ENCODE peak calls at places on chromosome 2, in six cellular contexts. One of them, this sample, is unnamed.

GRCh38 chr2:86807462-86808275 is 17.0 kb upstream of the CD8A start:
- DNase-seq in HCT116: peak
- DNase-seq in BE2C: peak
- DNase-seq in BJ: no peak
- DNase-seq in HFF-Myc: peak
- DNase-seq in IMR-90: no peak
- DNase-seq in this sample: no peak

GRCh38 chr2:233116946-233117345 is 56.8 kb downstream of the INPP5D start:
- DNase-seq in BJ: no peak
- DNase-seq in IMR-90: no peak
- DNase-seq in BE2C: no peak
- DNase-seq in HFF-Myc: no peak
- DNase-seq in HCT116: no peak
- DNase-seq in this sample: no peak

GRCh38 chr2:217994776-217995274 is 8.0 kb downstream of the TNS1 start:
- DNase-seq in BE2C: no peak
- DNase-seq in HFF-Myc: no peak
- DNase-seq in HCT116: no peak
- DNase-seq in IMR-90: peak
- DNase-seq in BJ: peak
- DNase-seq in this sample: peak

GRCh38 chr2:69601179-69601612 is 42.3 kb downstream of the AAK1 start:
- DNase-seq in HCT116: peak
- DNase-seq in HFF-Myc: no peak
- DNase-seq in IMR-90: peak
- DNase-seq in BJ: peak
- DNase-seq in BE2C: peak
- DNase-seq in this sample: peak

GRCh38 chr2:152222975-152223638 is 47.5 kb upstream of the STAM2 start:
- DNase-seq in HFF-Myc: peak
- DNase-seq in HCT116: no peak
- DNase-seq in BE2C: peak
- DNase-seq in BJ: peak
- DNase-seq in IMR-90: peak
- DNase-seq in this sample: peak

GRCh38 chr2:88016948-88017779 is 817 bp upstream of the RNU2-63P start:
- DNase-seq in HFF-Myc: no peak
- DNase-seq in BE2C: no peak
- DNase-seq in BJ: no peak
- DNase-seq in HCT116: peak
- DNase-seq in IMR-90: no peak
- DNase-seq in this sample: no peak

GRCh38 chr2:3403587-3404334 is 24.3 kb downstream of the TRAPPC12 start:
- DNase-seq in BE2C: no peak
- DNase-seq in IMR-90: no peak
- DNase-seq in BJ: no peak
- DNase-seq in HFF-Myc: no peak
- DNase-seq in HCT116: no peak
- DNase-seq in this sample: no peak

GRCh38 chr2:105675841-105676240 is 68.9 kb upstream of the NCK2 start:
- DNase-seq in BJ: no peak
- DNase-seq in IMR-90: no peak
- DNase-seq in HFF-Myc: no peak
- DNase-seq in HCT116: no peak
- DNase-seq in BE2C: no peak
- DNase-seq in this sample: no peak

GRCh38 chr2:42492691-42493467 is 903 bp downstream of the KCNG3 start:
- DNase-seq in BJ: no peak
- DNase-seq in HCT116: no peak
- DNase-seq in BE2C: no peak
- DNase-seq in IMR-90: no peak
- DNase-seq in HFF-Myc: no peak
- DNase-seq in this sample: no peak

GRCh38 chr2:136112317-136112891 is 5.5 kb downstream of the CXCR4 start:
- DNase-seq in IMR-90: no peak
- DNase-seq in BE2C: no peak
- DNase-seq in BJ: no peak
- DNase-seq in HCT116: no peak
- DNase-seq in HFF-Myc: no peak
- DNase-seq in this sample: no peak

GRCh38 chr2:128381001-128381938 is 62.6 kb upstream of the HS6ST1 start:
- DNase-seq in BE2C: no peak
- DNase-seq in HFF-Myc: no peak
- DNase-seq in HCT116: no peak
- DNase-seq in IMR-90: no peak
- DNase-seq in BJ: no peak
- DNase-seq in this sample: no peak

GRCh38 chr2:163465440-163465839 is 270.4 kb downstream of the FIGN start:
- DNase-seq in BE2C: no peak
- DNase-seq in HCT116: no peak
- DNase-seq in BJ: no peak
- DNase-seq in HFF-Myc: no peak
- DNase-seq in IMR-90: peak
- DNase-seq in this sample: no peak

GRCh38 chr2:168997794-168998193 is 33.3 kb downstream of the ABCB11 start:
- DNase-seq in BJ: no peak
- DNase-seq in HCT116: no peak
- DNase-seq in BE2C: no peak
- DNase-seq in IMR-90: no peak
- DNase-seq in HFF-Myc: no peak
- DNase-seq in this sample: no peak

GRCh38 chr2:168997113-168997512 is 34.0 kb downstream of the ABCB11 start:
- DNase-seq in BE2C: no peak
- DNase-seq in HFF-Myc: no peak
- DNase-seq in BJ: no peak
- DNase-seq in IMR-90: no peak
- DNase-seq in HCT116: no peak
- DNase-seq in this sample: no peak

GRCh38 chr2:169001116-169001815 is 29.9 kb downstream of the ABCB11 start:
- DNase-seq in BE2C: no peak
- DNase-seq in HFF-Myc: no peak
- DNase-seq in BJ: no peak
- DNase-seq in HCT116: no peak
- DNase-seq in IMR-90: no peak
- DNase-seq in this sample: no peak

GRCh38 chr2:168999668-169000213 is 31.4 kb downstream of the ABCB11 start:
- DNase-seq in IMR-90: no peak
- DNase-seq in BJ: no peak
- DNase-seq in HFF-Myc: no peak
- DNase-seq in BE2C: no peak
- DNase-seq in HCT116: no peak
- DNase-seq in this sample: no peak

DNA sequence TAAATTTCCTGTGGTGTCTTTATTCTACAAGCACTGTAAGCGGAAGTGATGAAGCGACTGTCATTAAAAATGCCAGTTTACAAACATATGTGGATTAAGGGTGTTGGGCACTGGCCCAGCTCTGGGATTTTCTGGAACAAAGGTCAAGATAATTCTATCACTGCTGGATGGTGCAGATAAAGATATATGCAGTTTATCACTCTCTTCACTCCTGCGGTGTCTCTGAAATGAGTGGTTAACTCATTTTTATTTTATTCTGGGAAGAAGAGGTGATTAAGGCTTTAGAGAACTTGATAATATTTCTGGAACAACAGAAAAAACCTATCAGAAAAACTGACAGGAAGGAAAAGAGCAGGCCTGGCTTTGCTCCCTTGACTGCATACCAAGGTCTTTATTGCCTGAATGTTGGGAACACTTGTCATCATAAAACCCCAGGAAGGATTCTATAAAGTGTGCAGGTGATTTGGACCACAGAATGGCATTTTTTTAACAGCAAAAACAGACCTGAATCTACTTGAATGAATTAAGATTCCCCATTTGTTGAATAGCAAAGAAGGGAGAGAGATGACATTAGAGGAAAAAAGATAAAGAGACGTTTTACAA is 32.4 kb downstream of the ABCB11 start:
- DNase-seq in BE2C: no peak
- DNase-seq in BJ: no peak
- DNase-seq in HCT116: no peak
- DNase-seq in HFF-Myc: no peak
- DNase-seq in IMR-90: no peak
- DNase-seq in this sample: no peak
- H3K4me3 ChIP-seq in BE2C: no peak
- H3K4me3 ChIP-seq in BJ: no peak
- H3K4me3 ChIP-seq in HCT116: no peak
- H3K4me3 ChIP-seq in HFF-Myc: no peak
- H3K4me3 ChIP-seq in IMR-90: no peak
- H3K4me3 ChIP-seq in this sample: no peak

DNA sequence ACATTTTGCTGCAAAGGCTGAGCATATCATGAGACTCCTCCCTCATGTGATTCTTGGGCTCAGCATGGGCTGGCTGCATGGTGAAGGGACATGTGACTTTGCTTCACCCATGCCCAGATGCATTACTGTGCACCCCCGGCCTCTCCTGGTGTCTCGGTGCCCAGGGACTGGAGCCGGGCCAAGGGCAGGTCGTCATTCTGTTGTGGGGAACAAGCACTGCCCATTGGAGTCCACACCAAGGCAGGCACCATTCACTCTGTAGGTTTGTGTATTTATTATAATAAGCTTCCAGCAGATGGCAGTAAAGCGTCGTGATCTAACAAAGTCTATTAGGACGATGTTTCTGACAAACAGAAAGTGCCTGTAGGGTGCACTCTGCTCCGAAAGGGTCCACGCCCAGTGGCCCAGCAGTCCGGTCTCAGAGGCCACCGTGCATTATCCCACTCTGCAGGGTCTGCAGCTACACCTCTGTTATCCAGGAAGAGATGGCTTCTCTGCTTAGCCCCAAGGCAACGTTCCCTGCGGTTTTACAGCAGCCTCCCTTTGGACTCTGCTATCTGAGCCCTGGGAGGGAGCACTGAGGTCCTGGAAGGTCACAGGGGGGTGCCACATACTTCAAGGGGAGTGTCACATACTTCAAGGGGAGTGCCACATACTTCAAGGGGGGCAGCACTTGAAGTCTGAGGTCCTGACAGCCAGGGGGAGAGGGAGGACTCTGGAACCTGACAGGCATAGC is 219.6 kb downstream of the TSN start:
- DNase-seq in HFF-Myc: peak
- DNase-seq in IMR-90: peak
- DNase-seq in HCT116: peak
- DNase-seq in BJ: peak
- DNase-seq in BE2C: peak
- DNase-seq in this sample: peak
- H3K4me3 ChIP-seq in HFF-Myc: no peak
- H3K4me3 ChIP-seq in IMR-90: peak
- H3K4me3 ChIP-seq in HCT116: no peak
- H3K4me3 ChIP-seq in BJ: peak
- H3K4me3 ChIP-seq in BE2C: peak
- H3K4me3 ChIP-seq in this sample: peak

DNA sequence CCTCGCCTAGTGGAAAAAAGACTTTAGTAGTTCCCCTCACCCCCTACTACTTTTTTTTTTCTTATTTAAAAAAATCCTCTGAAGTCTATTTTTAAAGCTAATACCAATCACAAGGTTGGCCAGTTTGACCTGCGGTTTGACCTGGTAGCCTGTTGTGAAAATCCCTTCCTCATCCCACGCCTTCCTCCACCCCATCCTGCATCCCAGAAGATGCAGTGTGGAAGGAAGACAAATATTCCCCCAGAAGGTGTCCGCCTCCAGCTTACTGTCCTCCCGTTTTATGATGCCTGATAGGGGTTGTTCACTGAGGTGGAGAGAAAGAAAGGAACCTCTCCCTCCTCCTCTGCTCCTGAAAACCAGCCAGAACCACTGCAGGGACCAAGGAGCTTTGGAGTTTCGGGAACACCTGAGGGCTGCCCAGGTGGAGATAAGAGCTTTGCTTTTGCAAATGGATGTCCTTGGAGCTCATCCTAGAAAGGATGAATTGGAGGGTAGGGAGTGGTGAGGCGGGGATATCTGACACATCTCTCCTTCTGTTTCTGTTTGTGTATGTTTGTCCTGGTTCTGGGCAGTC is 909 bp downstream of the ATP6V1C2 start:
- DNase-seq in BJ: no peak
- DNase-seq in IMR-90: no peak
- DNase-seq in HCT116: no peak
- DNase-seq in BE2C: no peak
- DNase-seq in HFF-Myc: no peak
- DNase-seq in this sample: no peak
- H3K4me3 ChIP-seq in BJ: no peak
- H3K4me3 ChIP-seq in IMR-90: no peak
- H3K4me3 ChIP-seq in HCT116: no peak
- H3K4me3 ChIP-seq in BE2C: no peak
- H3K4me3 ChIP-seq in HFF-Myc: peak
- H3K4me3 ChIP-seq in this sample: no peak

GRCh38 chr2:35374845-35375244 is 980.7 kb upstream of the CRIM1 start:
- DNase-seq in HCT116: no peak
- DNase-seq in BJ: no peak
- DNase-seq in BE2C: no peak
- DNase-seq in IMR-90: no peak
- DNase-seq in HFF-Myc: no peak
- DNase-seq in this sample: no peak
- H3K4me3 ChIP-seq in HCT116: no peak
- H3K4me3 ChIP-seq in BJ: no peak
- H3K4me3 ChIP-seq in BE2C: no peak
- H3K4me3 ChIP-seq in IMR-90: no peak
- H3K4me3 ChIP-seq in HFF-Myc: no peak
- H3K4me3 ChIP-seq in this sample: no peak

GRCh38 chr2:143522699-143523098 is 393.5 kb downstream of the ARHGAP15 start:
- DNase-seq in HFF-Myc: no peak
- DNase-seq in IMR-90: no peak
- DNase-seq in BJ: no peak
- DNase-seq in BE2C: no peak
- DNase-seq in HCT116: no peak
- DNase-seq in this sample: no peak

GRCh38 chr2:143525006-143525405 is 395.8 kb downstream of the ARHGAP15 start:
- DNase-seq in BE2C: no peak
- DNase-seq in BJ: peak
- DNase-seq in HCT116: no peak
- DNase-seq in IMR-90: peak
- DNase-seq in HFF-Myc: no peak
- DNase-seq in this sample: no peak

GRCh38 chr2:143524001-143524608 is 394.9 kb downstream of the ARHGAP15 start:
- DNase-seq in BJ: peak
- DNase-seq in HFF-Myc: no peak
- DNase-seq in HCT116: no peak
- DNase-seq in IMR-90: peak
- DNase-seq in BE2C: no peak
- DNase-seq in this sample: peak

GRCh38 chr2:143528021-143528420 is 398.8 kb downstream of the ARHGAP15 start:
- DNase-seq in HCT116: no peak
- DNase-seq in BJ: no peak
- DNase-seq in BE2C: no peak
- DNase-seq in IMR-90: no peak
- DNase-seq in HFF-Myc: no peak
- DNase-seq in this sample: no peak

DNA sequence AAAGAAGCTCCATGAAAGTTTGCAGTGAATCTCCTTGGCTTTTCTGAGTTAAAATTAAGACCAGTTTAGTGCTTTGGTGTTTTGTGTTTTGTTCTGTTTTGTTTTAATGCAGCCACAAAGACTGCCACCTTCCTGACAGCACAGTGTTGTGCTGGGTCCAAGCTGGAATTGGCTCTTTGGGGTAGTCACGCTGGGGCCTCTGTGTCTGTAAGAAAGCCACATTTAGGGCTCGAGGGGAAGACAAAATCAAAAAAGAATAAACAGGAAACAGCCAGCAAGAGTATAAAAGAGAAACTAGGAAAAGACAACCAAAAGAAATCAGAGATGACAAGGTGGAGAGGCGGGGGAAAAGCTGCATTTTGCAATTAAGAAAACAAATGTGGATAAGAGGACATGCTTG is 396.3 kb downstream of the ARHGAP15 start:
- DNase-seq in HCT116: no peak
- DNase-seq in IMR-90: no peak
- DNase-seq in BJ: no peak
- DNase-seq in HFF-Myc: no peak
- DNase-seq in BE2C: no peak
- DNase-seq in this sample: no peak
- H3K4me3 ChIP-seq in HCT116: no peak
- H3K4me3 ChIP-seq in IMR-90: no peak
- H3K4me3 ChIP-seq in BJ: no peak
- H3K4me3 ChIP-seq in HFF-Myc: no peak
- H3K4me3 ChIP-seq in BE2C: no peak
- H3K4me3 ChIP-seq in this sample: no peak